ENCODE peak calls at places on chromosomes 3 and 15, in four cellular contexts. N is kidney, O is colonic mucosa, X is esophagus squamous epithelium. R is an unnamed sample.

GRCh38 chr3:32819581-32820348 is 2.0 kb downstream of the TRIM71 start:
- DNase-seq in X (no peak), N (no peak), O (no peak), R (peak; percentile 78)

GRCh38 chr15:45157056-45157455 is 27.3 kb downstream of the DUOX1 start:
- DNase-seq in O (no peak), N (peak; percentile 10), X (no peak), R (no peak)

GRCh38 chr3:43285644-43286043 is 696 bp upstream of the SNRK start:
- DNase-seq in X (no peak), N (no peak), O (peak; percentile 21), R (no peak)

GRCh38 chr3:160754855-160755747 is 930 bp upstream of the PPM1L start:
- DNase-seq in N (peak; percentile 98), O (peak; percentile 96), X (peak; percentile 73), R (peak; percentile 92)

GRCh38 chr15:31272558-31273257 is 53.9 kb upstream of the KLF13 start:
- DNase-seq in X (no peak), O (peak; percentile 94), N (no peak), R (no peak)

GRCh38 chr3:4979401-4980228 is at the start of gene BHLHE40:
- DNase-seq in X (peak; percentile 45), O (peak; percentile 48), N (no peak), R (no peak)

GRCh38 chr3:124671123-124671522 is 59.1 kb upstream of the UMPS start:
- DNase-seq in O (no peak), N (no peak), X (no peak), R (no peak)

GRCh38 chr3:148600902-148601765 is 96.6 kb upstream of the AGTR1 start:
- DNase-seq in N (no peak), O (peak; percentile 77), X (no peak), R (peak; percentile 82)

DNA sequence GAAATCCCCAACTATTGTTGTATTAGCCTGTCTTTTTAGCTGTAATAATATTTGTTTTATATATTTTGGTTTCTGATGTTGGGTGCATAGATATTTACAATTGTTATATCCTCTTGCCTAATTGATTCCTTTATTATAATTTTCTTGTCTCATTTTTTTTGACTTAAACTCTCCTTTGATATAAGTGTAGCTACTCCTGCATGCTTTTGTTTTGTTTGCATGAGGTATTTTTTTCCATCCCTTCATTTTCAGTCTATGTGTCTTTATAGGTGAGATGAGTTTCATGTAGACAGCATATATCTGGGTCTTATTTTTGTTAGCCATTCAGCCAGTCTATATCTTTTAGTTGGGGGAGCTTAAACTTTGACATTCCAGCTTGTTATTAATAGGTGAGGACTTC is 37.4 kb downstream of the FAIM start:
- DNase-seq in X (no peak), N (no peak), O (no peak), R (no peak)
- H3K9me3 ChIP-seq in X (peaks cover 58% of the 10 kb centered on the region), N (peaks cover 20% of the 10 kb centered on the region), O (no peaks in the 10 kb centered on the region), R (peaks cover 11% of the 10 kb centered on the region)

GRCh38 chr3:55487376-55488241 is 503 bp upstream of the WNT5A start:
- DNase-seq in X (no peak), N (peak; percentile 83), O (peak; percentile 47), R (peak; percentile 32)
- H3K4me1 ChIP-seq in X (peaks cover 25% of the 10 kb centered on the region), N (peaks cover 4% of the 10 kb centered on the region), O (peaks cover 10% of the 10 kb centered on the region), R (peaks cover 7% of the 10 kb centered on the region)

DNA sequence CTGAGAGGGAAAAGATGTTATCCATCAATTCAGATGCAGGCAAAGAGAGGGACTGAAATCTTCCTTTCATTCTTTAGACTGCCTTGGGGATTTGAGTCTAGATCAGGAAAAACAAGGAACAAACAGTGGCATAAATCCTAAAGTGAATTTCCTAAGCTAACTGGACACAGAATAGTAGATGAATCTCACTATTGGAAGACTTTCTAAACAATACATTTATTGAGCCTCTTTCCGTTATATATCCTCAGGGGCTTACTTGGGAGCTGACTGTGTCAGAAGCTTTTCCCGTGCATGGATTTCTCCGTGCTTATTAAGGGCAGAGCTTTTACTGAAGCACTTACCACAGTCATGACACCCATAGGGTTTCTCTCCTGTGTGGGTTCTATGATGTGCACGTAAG is 10.0 kb downstream of the ZSCAN29 start:
- DNase-seq in O (no peak), X (no peak), N (no peak), R (no peak)
- H3K9me3 ChIP-seq in O (peaks cover 16% of the 10 kb centered on the region), X (peaks cover 59% of the 10 kb centered on the region), N (peaks cover 36% of the 10 kb centered on the region), R (peaks cover 16% of the 10 kb centered on the region)

DNA sequence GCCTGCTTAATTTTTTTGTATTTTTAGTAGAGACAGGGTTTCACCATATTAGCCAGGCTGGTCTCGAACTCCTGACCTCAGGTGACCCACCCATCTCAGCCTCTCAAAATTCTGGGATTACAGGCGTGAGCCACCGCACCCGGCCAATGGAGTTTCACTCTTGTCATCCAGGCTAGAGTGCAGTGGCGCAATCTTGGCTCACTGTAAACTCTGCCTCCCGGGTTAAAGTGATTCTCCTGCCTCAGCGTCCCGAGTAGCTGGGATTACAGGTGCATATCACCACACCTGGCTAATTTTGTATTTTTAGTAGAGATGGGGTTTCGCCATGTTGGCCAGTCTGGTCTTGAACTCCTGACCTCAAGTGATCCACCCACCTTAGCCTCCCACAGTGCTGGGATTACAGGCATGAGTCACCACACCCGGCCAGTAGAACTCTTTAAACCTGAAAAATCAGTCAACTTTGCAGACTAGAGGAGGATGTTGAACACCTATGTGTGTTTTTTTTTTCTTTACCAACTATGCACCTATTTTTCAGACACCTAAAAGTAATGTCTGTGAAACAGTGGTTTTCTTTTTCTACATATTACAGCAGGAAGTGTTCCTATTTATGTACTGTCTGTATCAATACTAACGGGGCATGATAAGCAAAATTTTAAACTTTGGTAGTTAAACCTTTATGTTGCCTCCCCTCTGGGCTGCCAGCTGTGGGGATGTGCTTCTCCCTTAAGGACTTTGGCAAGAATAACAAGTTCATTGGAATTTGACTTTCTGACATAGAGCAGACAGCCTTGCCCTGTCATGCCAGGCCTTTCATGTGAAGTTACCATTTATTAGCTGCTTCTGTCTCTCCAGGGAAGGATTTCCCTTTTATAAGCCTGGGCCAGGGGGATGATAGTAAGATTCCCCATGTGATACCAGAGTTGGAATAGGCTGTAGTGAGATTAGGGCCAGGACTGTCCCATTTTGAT is 8.1 kb downstream of the ARIH2 start:
- DNase-seq in O (no peak), N (no peak), X (no peak), R (no peak)
- H3K4me1 ChIP-seq in O (peaks cover 16% of the 10 kb centered on the region), N (peaks cover 16% of the 10 kb centered on the region), X (peaks cover 20% of the 10 kb centered on the region), R (no peaks in the 10 kb centered on the region)

DNA sequence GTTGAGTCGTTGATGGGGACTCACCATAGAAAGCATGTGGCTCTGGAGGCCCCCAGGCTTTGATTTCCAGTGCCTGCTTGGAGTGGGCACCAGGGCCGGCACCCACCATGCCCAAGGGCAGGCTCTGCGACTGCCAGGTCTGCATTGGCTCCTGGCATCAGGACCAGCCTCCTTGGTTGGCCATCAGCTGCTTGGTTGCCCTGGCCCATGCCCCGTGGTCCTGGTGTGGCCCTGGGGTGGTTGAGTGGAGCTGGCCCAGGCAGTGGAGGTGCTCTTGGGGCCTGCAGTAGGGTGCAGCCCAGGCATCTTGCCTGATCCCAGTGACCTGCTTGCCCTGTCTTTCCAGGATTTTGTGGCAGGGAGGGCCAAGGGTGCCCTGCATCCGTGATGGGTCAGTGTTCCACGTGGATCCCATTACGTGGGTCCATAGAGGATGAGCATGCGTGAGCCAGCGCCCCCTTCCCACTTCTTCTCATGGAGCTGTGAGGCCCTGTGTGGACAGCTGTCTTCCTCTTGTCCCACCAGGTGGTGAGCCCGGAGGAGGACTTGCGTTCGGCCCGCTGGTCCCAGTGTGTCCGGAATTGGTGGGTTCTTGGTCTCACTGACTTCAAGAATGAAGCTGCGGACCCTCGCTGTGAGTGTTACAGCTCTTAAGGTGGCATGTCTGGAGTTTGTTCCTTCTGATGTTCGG is 187.0 kb downstream of the UBE3A start:
- DNase-seq in X (no peak), N (no peak), O (no peak), R (no peak)
- H3K9me3 ChIP-seq in X (peaks cover 89% of the 10 kb centered on the region), N (peaks cover 1% of the 10 kb centered on the region), O (no peaks in the 10 kb centered on the region), R (peaks cover 4% of the 10 kb centered on the region)

GRCh38 chr3:140270329-140270728 is 335.3 kb downstream of the CLSTN2 start:
- DNase-seq in X (no peak), O (no peak), N (no peak), R (no peak)
- H3K4me1 ChIP-seq in X (no peaks in the 10 kb centered on the region), O (no peaks in the 10 kb centered on the region), N (no peaks in the 10 kb centered on the region), R (no peaks in the 10 kb centered on the region)

R was measured in Caco-2.